ENCODE peak calls at places on chromosome 16, in five cellular contexts. F is lower lobe of right lung, W is tibial nerve, Z is mesendoderm, I is uterus. E is an unnamed sample. For H3K36me3 and H3K27me3, the result is how much of the 10 kb centered on the place peaks cover.

GRCh38 chr16:53576228-53576627 is 73.2 kb upstream of the AKTIP start:
- DNase-seq in F (no peak), W (no peak), Z (no peak), I (no peak), E (no peak)

GRCh38 chr16:6888536-6888935 is 444.1 kb upstream of the RBFOX1 start:
- DNase-seq in F (no peak), W (no peak), Z (no peak), I (no peak), E (no peak)

GRCh38 chr16:23119570-23119969 is 29.7 kb downstream of the USP31 start:
- DNase-seq in F (no peak), W (no peak), Z (no peak), I (no peak), E (no peak)

GRCh38 chr16:55735120-55735781 is 79.5 kb downstream of the SLC6A2 start:
- DNase-seq in F (no peak), W (no peak), Z (peak), I (no peak), E (no peak)

GRCh38 chr16:19102187-19102872 is 11.4 kb upstream of the ITPRIPL2 start:
- DNase-seq in F (no peak), W (no peak), Z (no peak), I (no peak), E (no peak)

GRCh38 chr16:1543085-1543896 is 9.8 kb downstream of the TMEM204 start:
- DNase-seq in F (peak), W (no peak), Z (peak), I (peak), E (no peak)

GRCh38 chr16:65318138-65318537 is 196.3 kb upstream of the CDH11 start:
- DNase-seq in F (no peak), W (no peak), Z (peak), I (no peak), E (no peak)

GRCh38 chr16:49644143-49644460 is 211.8 kb downstream of the ZNF423 start:
- DNase-seq in F (no peak), W (no peak), Z (peak), I (no peak), E (no peak)

GRCh38 chr16:35195173-35195863 is 1735.9 kb downstream of the TP53TG3F start:
- DNase-seq in F (peak), W (no peak), Z (no peak), I (no peak), E (no peak)

GRCh38 chr16:53611151-53611802 is 92.4 kb downstream of the RPGRIP1L start:
- DNase-seq in F (no peak), W (no peak), Z (peak), I (no peak), E (no peak)

GRCh38 chr16:28204211-28204610 is 7.6 kb downstream of the XPO6 start:
- DNase-seq in F (no peak), W (no peak), Z (no peak), I (no peak), E (no peak)

GRCh38 chr16:72312862-72313261 is 140.9 kb upstream of the PMFBP1 start:
- DNase-seq in F (no peak), W (no peak), Z (no peak), I (no peak), E (no peak)

GRCh38 chr16:1454561-1454960 is 10.2 kb upstream of the CCDC154 start:
- DNase-seq in F (no peak), W (no peak), Z (no peak), I (no peak), E (no peak)

GRCh38 chr16:3494574-3494973 is 715 bp downstream of the C16orf90 start:
- DNase-seq in F (peak), W (no peak), Z (no peak), I (no peak), E (no peak)

GRCh38 chr16:80583466-80583865 is 42.7 kb downstream of the DYNLRB2 start:
- DNase-seq in F (no peak), W (no peak), Z (no peak), I (no peak), E (no peak)

GRCh38 chr16:68985268-68985667 is 120.2 kb upstream of the HAS3 start:
- DNase-seq in F (no peak), W (no peak), Z (no peak), I (no peak), E (no peak)

GRCh38 chr16:15790458-15790857 is 66.4 kb downstream of the MYH11 start:
- DNase-seq in F (no peak), W (no peak), Z (no peak), I (no peak), E (no peak)

DNA sequence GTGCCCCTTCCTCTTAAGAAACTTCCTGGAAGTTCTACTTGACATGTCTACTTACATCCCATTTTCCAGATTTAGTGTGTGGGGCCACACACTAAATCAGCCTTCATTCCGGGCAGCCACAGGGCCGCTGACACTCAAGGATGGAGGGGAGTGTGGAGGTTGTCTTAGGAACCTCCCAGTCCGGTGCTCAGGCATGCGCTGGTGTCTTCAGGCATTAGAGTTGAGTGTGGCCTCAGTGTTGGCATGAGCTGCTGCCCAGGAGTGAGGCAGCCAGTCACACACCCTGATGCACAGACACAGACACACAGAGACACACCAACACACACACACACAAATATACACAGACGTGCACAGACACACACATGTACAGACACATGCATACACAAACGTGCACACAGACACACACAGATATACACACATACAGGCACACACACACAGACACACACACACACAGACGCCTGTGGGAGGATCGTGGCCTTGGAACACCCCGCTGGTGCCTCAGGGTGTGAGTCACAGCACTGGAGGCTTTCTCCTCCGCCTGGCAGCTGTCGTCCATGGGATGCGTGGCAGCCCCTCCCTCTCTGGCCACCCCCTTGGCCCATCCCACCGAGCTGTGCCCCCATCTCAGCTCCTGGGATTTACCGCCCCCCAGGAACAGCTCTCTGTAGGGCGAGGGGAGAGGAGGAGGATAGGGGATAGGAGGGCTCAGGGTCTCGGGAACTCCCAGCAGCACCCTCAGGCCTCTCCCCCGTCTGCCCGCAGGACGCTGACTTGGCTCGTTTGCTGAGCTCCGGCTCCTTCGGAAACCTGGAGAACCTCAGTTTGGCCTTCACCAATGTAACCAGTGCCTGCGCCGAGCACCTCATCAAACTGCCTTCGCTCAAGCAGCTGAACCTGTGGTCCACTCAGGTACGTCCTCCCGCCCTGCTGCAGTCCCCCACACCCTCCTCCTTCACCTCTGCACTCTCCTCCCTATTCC is 75.6 kb upstream of the PLCG2 start:
- DNase-seq in F (peak), W (no peak), Z (no peak), I (peak), E (no peak)
- H3K36me3 ChIP-seq in F (half or more), W (half or more), Z (under half), I (under half), E (half or more)

DNA sequence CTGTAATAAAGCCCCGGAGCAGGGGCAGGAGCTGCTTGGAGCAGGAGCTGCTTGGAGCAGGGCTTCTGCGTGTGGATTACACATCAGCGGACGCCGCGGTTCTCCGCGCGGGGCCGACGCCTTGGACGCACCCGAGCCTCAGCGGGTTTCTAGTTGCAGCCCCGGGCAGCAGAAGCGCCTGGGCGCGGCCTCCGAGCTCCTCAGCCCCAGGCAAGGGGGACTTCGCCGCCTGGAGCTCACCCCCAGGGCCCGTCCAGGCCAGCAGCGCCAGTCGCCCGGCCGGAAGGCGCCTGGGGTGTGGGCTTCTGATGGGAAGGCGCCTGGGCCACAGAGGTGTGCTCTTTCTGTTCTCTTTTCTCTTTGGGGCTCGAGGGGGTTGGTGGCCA is 6.3 kb downstream of the FOXF1 start:
- DNase-seq in F (no peak), W (no peak), Z (peak), I (no peak), E (no peak)
- H3K27me3 ChIP-seq in F (half or more), W (half or more), Z (under half), I (under half), E (half or more)

GRCh38 chr16:5349661-5350060 is 252.1 kb upstream of the EEF2KMT start:
- DNase-seq in F (no peak), W (no peak), Z (peak), I (no peak), E (no peak)
- H3K4me3 ChIP-seq in F (no peak), W (no peak), Z (no peak), I (no peak), E (no peak)

DNA sequence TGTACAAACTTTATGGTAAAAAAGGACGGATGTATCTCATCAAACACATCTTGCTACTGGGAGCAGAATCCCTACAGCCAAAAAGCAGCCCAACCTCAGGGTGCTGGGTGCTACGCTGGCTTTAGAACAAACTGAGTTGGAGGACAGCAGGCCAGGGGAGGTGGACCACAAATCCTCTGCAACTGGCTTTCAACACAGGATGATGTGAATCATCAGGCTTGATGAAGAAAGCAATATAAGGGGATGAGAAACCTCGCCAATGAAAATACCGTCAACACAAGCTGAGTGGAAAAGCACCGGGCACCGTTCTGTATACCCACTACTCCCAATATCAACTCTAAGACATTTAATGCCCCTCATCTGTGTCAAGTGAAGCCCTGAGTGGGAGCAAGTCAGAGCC is 14.3 kb downstream of the HBQ1 start:
- DNase-seq in F (no peak), W (no peak), Z (no peak), I (no peak), E (no peak)
- H3K36me3 ChIP-seq in F (half or more), W (half or more), Z (under half), I (under half), E (half or more)

GRCh38 chr16:5214466-5214865 is 116.9 kb upstream of the EEF2KMT start:
- DNase-seq in F (no peak), W (no peak), Z (no peak), I (no peak), E (peak)
- H3K27me3 ChIP-seq in F (under half), W (under half), Z (under half), I (under half), E (under half)

GRCh38 chr16:57628782-57629181 is 352 bp downstream of the ADGRG1 start:
- DNase-seq in F (no peak), W (no peak), Z (no peak), I (no peak), E (no peak)
- H3K4me3 ChIP-seq in F (peak), W (peak), Z (no peak), I (peak), E (no peak)

GRCh38 chr16:87459027-87459426 is 33.8 kb downstream of the ZCCHC14 start:
- DNase-seq in F (no peak), W (no peak), Z (no peak), I (no peak), E (no peak)

GRCh38 chr16:87459833-87460232 is 33.0 kb downstream of the ZCCHC14 start:
- DNase-seq in F (no peak), W (no peak), Z (no peak), I (no peak), E (no peak)

GRCh38 chr16:87457051-87457611 is 35.7 kb downstream of the ZCCHC14 start:
- DNase-seq in F (no peak), W (no peak), Z (no peak), I (no peak), E (peak)

GRCh38 chr16:87458424-87458915 is 34.4 kb downstream of the ZCCHC14 start:
- DNase-seq in F (no peak), W (no peak), Z (no peak), I (no peak), E (no peak)

DNA sequence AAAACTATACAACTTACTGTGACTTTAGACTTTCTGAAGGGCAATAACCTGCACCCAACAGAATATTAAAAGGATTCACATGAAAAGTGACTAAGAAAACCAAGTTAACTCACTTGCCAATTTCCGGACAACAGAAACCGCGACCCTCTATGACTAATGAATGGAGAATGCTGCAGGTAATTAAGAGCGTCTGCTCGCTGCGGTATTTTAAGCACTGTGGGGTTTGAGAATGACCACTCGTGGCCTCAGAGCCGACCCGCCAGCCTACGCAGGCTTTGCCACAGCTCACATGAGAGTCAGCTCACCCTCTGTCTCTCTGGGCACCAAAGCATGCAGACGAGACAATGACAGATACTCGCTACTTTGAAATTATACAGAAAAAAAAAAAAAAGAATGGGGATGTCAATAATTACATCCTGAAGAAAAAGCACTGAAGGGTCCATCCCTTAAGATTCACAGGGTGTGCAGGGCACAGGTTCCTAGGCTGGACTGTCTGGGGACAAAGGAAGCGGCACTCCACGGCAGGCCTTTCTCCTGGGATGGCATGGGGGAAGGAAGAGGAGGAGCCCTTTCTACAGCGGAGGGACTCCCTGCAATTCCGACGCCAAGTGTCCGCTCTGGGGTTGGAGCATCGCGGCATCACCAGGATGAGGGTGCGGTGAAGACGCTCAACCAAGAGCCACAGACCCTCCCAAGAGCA is 35.0 kb downstream of the ZCCHC14 start:
- DNase-seq in F (no peak), W (no peak), Z (peak), I (no peak), E (peak)
- H3K36me3 ChIP-seq in F (half or more), W (half or more), Z (under half), I (under half), E (under half)

GRCh38 chr16:74680681-74681080 is 14.0 kb upstream of the RFWD3 start:
- DNase-seq in F (no peak), W (no peak), Z (no peak), I (no peak), E (no peak)

GRCh38 chr16:74677868-74678267 is 11.2 kb upstream of the RFWD3 start:
- DNase-seq in F (no peak), W (no peak), Z (no peak), I (no peak), E (no peak)

GRCh38 chr16:74679983-74680382 is 13.3 kb upstream of the RFWD3 start:
- DNase-seq in F (no peak), W (no peak), Z (no peak), I (no peak), E (no peak)

DNA sequence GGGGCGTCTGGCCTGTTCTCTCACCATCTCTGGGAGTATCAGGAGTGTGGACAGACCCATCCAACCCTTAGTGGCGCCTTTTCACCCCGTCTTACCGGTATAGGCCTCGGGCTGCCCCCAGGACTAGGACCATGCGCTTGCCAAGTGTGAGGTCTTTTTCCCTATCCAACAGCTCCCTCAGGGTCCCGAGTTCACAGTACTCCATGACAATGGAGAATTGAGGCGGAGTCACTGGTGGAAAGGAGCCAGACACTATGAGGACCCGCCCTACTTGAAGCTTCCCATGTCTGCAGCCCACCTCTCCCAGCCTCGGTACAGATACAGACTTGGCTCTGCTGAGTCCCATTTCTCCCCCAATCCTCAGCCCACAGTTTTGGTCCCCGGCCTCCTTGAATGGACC is 15.9 kb upstream of the RFWD3 start:
- DNase-seq in F (no peak), W (no peak), Z (no peak), I (no peak), E (no peak)
- H3K27me3 ChIP-seq in F (under half), W (under half), Z (under half), I (under half), E (under half)

GRCh38 chr16:10880609-10881452 is 3.8 kb downstream of the CIITA start:
- DNase-seq in F (no peak), W (no peak), Z (no peak), I (no peak), E (no peak)
- H3K4me3 ChIP-seq in F (peak), W (peak), Z (no peak), I (no peak), E (no peak)

DNA sequence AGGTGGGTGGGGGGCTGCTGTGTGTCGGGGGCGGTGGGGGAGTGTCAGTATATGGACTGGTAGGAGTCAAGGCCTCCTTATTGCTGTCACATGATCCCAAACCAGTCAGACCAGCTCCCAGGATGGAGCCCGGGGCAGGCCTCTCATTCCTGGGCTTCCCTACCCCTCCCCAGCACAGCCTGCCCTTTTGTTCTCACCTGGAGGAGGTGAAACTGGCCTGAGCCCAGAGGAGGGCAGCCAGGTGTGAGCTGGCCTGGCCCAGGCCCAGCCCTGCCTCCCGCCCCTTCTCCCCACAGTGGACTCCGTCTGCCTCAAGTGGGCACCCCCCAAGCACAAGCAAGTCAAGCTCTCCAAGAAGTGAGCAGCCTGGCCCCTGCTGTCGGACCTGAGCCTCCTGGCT is 4.6 kb downstream of the PRSS8 start:
- DNase-seq in F (peak), W (no peak), Z (peak), I (no peak), E (peak)
- H3K36me3 ChIP-seq in F (half or more), W (half or more), Z (under half), I (under half), E (under half)